ENCODE peak calls at places on chromosomes 3 and 15, in eight cellular contexts. J is heart left ventricle; S is amygdala; I is GM20000; U is HFFc6; V is stimulated activated CD4-positive, alpha-beta T cell treated with anti-CD3 and anti-CD28 coated beads, Interleukin-1b, Interleukin-23, amount 100 ng/mL, for 24 hours; X is HTR-8/SVneo; P is GM06990. H is an unnamed sample.

GRCh38 chr15:79122943-79123342 is 32.4 kb upstream of the RASGRF1 start:
- DNase-seq in V (no peak), S (no peak), I (no peak), X (no peak), P (no peak), U (no peak), J (no peak), H (no peak)

GRCh38 chr3:79204351-79204750 is 563.4 kb downstream of the ROBO1 start:
- DNase-seq in V (no peak), I (no peak), X (no peak), P (no peak), J (no peak), U (no peak), S (no peak), H (no peak)

GRCh38 chr3:87977765-87978164 is 81.0 kb downstream of the CGGBP1 start:
- DNase-seq in P (no peak), V (no peak), X (no peak), J (no peak), I (no peak), S (no peak), U (no peak), H (no peak)

GRCh38 chr15:62896380-62896866 is 146.1 kb upstream of the TPM1 start:
- DNase-seq in I (no peak), P (no peak), J (no peak), X (no peak), V (no peak), U (no peak), S (no peak), H (no peak)

GRCh38 chr3:140128217-140129137 is 193.5 kb downstream of the CLSTN2 start:
- DNase-seq in U (peak; percentile 1), J (no peak), V (no peak), P (peak; percentile 13), X (peak; percentile 5), I (peak; percentile 49), S (no peak), H (peak; percentile 68)

GRCh38 chr15:45346381-45346780 is 32.0 kb downstream of the GATM start:
- DNase-seq in V (no peak), I (no peak), X (no peak), P (no peak), U (no peak), J (no peak), S (no peak), H (no peak)

GRCh38 chr3:111506435-111506834 is 35.6 kb upstream of the CD96 start:
- DNase-seq in P (peak; percentile 1), X (no peak), J (no peak), U (no peak), I (no peak), S (no peak), V (no peak), H (no peak)

GRCh38 chr3:149090907-149091306 is 4.6 kb upstream of the HLTF start:
- DNase-seq in U (no peak), X (no peak), S (no peak), I (peak; percentile 42), V (no peak), P (peak; percentile 41), J (no peak), H (no peak)

GRCh38 chr3:156353535-156353934 is 201.4 kb downstream of the SSR3 start:
- DNase-seq in U (no peak), J (no peak), S (no peak), X (no peak), P (no peak), V (no peak), I (no peak), H (no peak)

GRCh38 chr15:63348392-63348791 is 33.3 kb downstream of the CA12 start:
- DNase-seq in X (peak; percentile 43), J (peak; percentile 64), S (no peak), U (peak; percentile 65), P (no peak), I (no peak), V (no peak), H (no peak)

GRCh38 chr3:57079221-57079831 is 18.9 kb downstream of the SPATA12 start:
- DNase-seq in I (peak; percentile 79), V (no peak), P (peak; percentile 60), S (no peak), U (no peak), X (peak; percentile 67), J (peak; percentile 37), H (peak; percentile 17)

GRCh38 chr15:32849769-32850668 is 132.2 kb downstream of the GREM1 start:
- DNase-seq in V (no peak), I (no peak), U (peak; percentile 95), S (no peak), X (peak; percentile 62), P (no peak), J (no peak), H (no peak)

GRCh38 chr3:46913644-46914043 is 36.1 kb downstream of the PTH1R start:
- DNase-seq in P (no peak), X (peak; percentile 59), V (no peak), S (no peak), U (no peak), I (no peak), J (no peak), H (no peak)

GRCh38 chr15:96285306-96285705 is 45.2 kb upstream of the NR2F2 start:
- DNase-seq in I (no peak), X (peak; percentile 52), V (no peak), U (peak; percentile 53), P (no peak), J (peak; percentile 51), S (no peak), H (no peak)

GRCh38 chr3:36894924-36895323 is 49.9 kb downstream of the TRANK1 start:
- DNase-seq in J (no peak), X (no peak), S (no peak), V (no peak), U (no peak), P (no peak), I (peak; percentile 30), H (no peak)

GRCh38 chr15:67433495-67434099 is 87.3 kb upstream of the C15orf61 start:
- DNase-seq in X (peak; percentile 77), S (no peak), P (no peak), V (no peak), J (peak; percentile 22), I (peak; percentile 57), U (peak; percentile 53), H (no peak)

GRCh38 chr15:53197426-53197839 is 407.3 kb upstream of the ONECUT1 start:
- DNase-seq in U (peak; percentile 2), I (peak; percentile 53), S (no peak), X (peak; percentile 49), J (peak; percentile 33), P (peak; percentile 11), V (no peak), H (no peak)

GRCh38 chr15:94909510-94909909 is 678.1 kb downstream of the MCTP2 start:
- DNase-seq in X (no peak), S (no peak), P (no peak), J (no peak), V (no peak), I (no peak), U (no peak), H (no peak)

GRCh38 chr3:34675383-34676120 is 877.1 kb downstream of the PDCD6IP start:
- DNase-seq in V (no peak), X (no peak), P (no peak), I (no peak), S (no peak), J (no peak), U (no peak), H (no peak)

GRCh38 chr3:129560931-129561594 is 18.1 kb downstream of the H1-8 start:
- DNase-seq in U (peak; percentile 76), V (no peak), I (no peak), S (no peak), P (no peak), X (peak; percentile 84), J (peak; percentile 86), H (no peak)

GRCh38 chr3:186476044-186476468 is 68.1 kb downstream of the CRYGS start:
- DNase-seq in J (no peak), I (no peak), U (no peak), V (no peak), X (no peak), S (no peak), P (peak; percentile 18), H (no peak)

GRCh38 chr15:91549581-91549980 is 303.9 kb upstream of the SLCO3A1 start:
- DNase-seq in I (no peak), J (no peak), S (no peak), U (no peak), P (no peak), X (no peak), V (no peak), H (no peak)